ENCODE peak calls at places on chromosomes 7 and 10, in nine cellular contexts. J is breast epithelium; P is upper lobe of left lung; K is OCI-LY7; V is A549; U is CD8-positive, alpha-beta T cell; Z is fibroblast of lung; Y is mucosa of descending colon; I is right cardiac atrium. E is an unnamed sample. For H3K9me3, the result is how much of the 10 kb centered on the place peaks cover.

GRCh38 chr10:13118784-13119133 is 18.8 kb downstream of the OPTN start:
- DNase-seq in Z (no peak), Y (no peak), U (no peak), K (no peak), J (no peak), V (no peak), I (no peak), P (no peak), E (no peak)

GRCh38 chr10:23522345-23522744 is 83.5 kb downstream of the OTUD1 start:
- DNase-seq in V (no peak), J (no peak), Z (peak), U (no peak), K (no peak), I (no peak), P (no peak), Y (no peak), E (no peak)

GRCh38 chr7:137462074-137462715 is 118.7 kb upstream of the PTN start:
- DNase-seq in I (no peak), P (no peak), K (no peak), J (no peak), Y (no peak), U (no peak), V (no peak), Z (peak), E (no peak)

GRCh38 chr10:91340613-91341362 is 69.4 kb upstream of the HECTD2 start:
- DNase-seq in I (peak), P (no peak), V (no peak), Y (no peak), Z (peak), U (no peak), K (no peak), J (no peak), E (no peak)

GRCh38 chr10:21449288-21449966 is 76.1 kb downstream of the SKIDA1 start:
- DNase-seq in P (no peak), J (no peak), Y (no peak), I (no peak), Z (no peak), K (no peak), U (no peak), V (no peak), E (no peak)

GRCh38 chr10:77846718-77847311 is 79.7 kb downstream of the DLG5 start:
- DNase-seq in Y (peak), K (peak), Z (peak), J (peak), U (peak), I (peak), V (peak), P (no peak), E (peak)

GRCh38 chr10:62467509-62467908 is 93.3 kb downstream of the ZNF365 start:
- DNase-seq in I (no peak), V (no peak), P (no peak), J (no peak), K (no peak), Z (no peak), U (no peak), Y (no peak), E (no peak)

GRCh38 chr7:151672706-151673105 is 153.0 kb upstream of the RHEB start:
- DNase-seq in U (no peak), K (no peak), J (no peak), Z (peak), I (no peak), Y (no peak), P (peak), V (no peak), E (no peak)

GRCh38 chr7:24966802-24967201 is 13.2 kb downstream of the OSBPL3 start:
- DNase-seq in U (no peak), Y (no peak), V (no peak), Z (peak), P (no peak), I (no peak), K (no peak), J (no peak), E (no peak)

GRCh38 chr10:3578159-3578558 is 206.8 kb downstream of the KLF6 start:
- DNase-seq in Y (no peak), Z (no peak), U (no peak), K (no peak), I (no peak), P (no peak), J (no peak), V (no peak), E (no peak)

GRCh38 chr7:131012477-131013031 is 278.5 kb upstream of the KLF14 start:
- DNase-seq in Z (no peak), U (no peak), V (no peak), P (no peak), J (no peak), K (no peak), I (peak), Y (no peak), E (no peak)

GRCh38 chr10:5292196-5292735 is 72.5 kb upstream of the UCN3 start:
- DNase-seq in I (no peak), Y (peak), V (no peak), U (no peak), Z (no peak), J (no peak), P (no peak), K (peak), E (peak)

GRCh38 chr7:97145068-97145467 is 27.6 kb downstream of the SDHAF3 start:
- DNase-seq in K (peak), Y (no peak), I (no peak), J (no peak), U (no peak), Z (peak), V (no peak), P (no peak), E (no peak)

GRCh38 chr7:126605056-126605455 is 647.7 kb downstream of the GRM8 start:
- DNase-seq in P (no peak), I (no peak), U (no peak), J (no peak), K (no peak), Z (no peak), Y (no peak), V (no peak), E (no peak)

GRCh38 chr10:77496941-77497420 is 140.6 kb downstream of the KCNMA1 start:
- DNase-seq in U (no peak), Z (no peak), Y (no peak), K (no peak), V (no peak), J (no peak), P (no peak), I (no peak), E (no peak)

GRCh38 chr7:953547-954327 is 743 bp downstream of the ADAP1 start:
- DNase-seq in V (peak), Z (peak), J (peak), Y (peak), U (peak), K (no peak), P (peak), I (peak), E (peak)

GRCh38 chr7:139560678-139561077 is 37.2 kb downstream of the CLEC2L start:
- DNase-seq in K (no peak), P (no peak), I (peak), J (no peak), V (no peak), U (no peak), Z (no peak), Y (peak), E (no peak)

GRCh38 chr10:77873558-77874380 is 52.8 kb downstream of the DLG5 start:
- DNase-seq in Y (peak), K (peak), I (peak), J (peak), V (peak), U (peak), Z (peak), P (peak), E (no peak)

GRCh38 chr7:84125654-84126053 is 68.9 kb downstream of the SEMA3A start:
- DNase-seq in J (no peak), U (no peak), V (no peak), P (no peak), K (no peak), Y (no peak), I (no peak), Z (no peak), E (no peak)

GRCh38 chr7:20834656-20835055 is 48.0 kb upstream of the SP8 start:
- DNase-seq in P (no peak), I (no peak), Z (no peak), V (no peak), K (no peak), Y (no peak), U (no peak), J (no peak), E (no peak)

GRCh38 chr10:21285742-21286311 is 239.7 kb downstream of the SKIDA1 start:
- DNase-seq in U (no peak), P (no peak), I (no peak), V (no peak), Y (no peak), K (no peak), J (no peak), Z (no peak), E (no peak)

GRCh38 chr7:119685906-119686305 is 587.1 kb upstream of the KCND2 start:
- DNase-seq in P (no peak), I (no peak), J (no peak), V (no peak), Y (no peak), U (no peak), Z (peak), K (no peak), E (no peak)

GRCh38 chr10:100356067-100357017 is 9.3 kb downstream of the SCD start:
- DNase-seq in Y (no peak), V (no peak), J (no peak), U (no peak), I (no peak), P (no peak), Z (no peak), K (no peak), E (no peak)

GRCh38 chr7:132991615-132992587 is 90.0 kb downstream of the CHCHD3 start:
- DNase-seq in U (no peak), J (no peak), K (no peak), Y (no peak), P (no peak), Z (no peak), I (no peak), V (no peak), E (no peak)

GRCh38 chr10:117743517-117743916 is 201.0 kb downstream of the EMX2 start:
- DNase-seq in P (no peak), U (no peak), V (no peak), Z (no peak), I (no peak), Y (no peak), K (no peak), J (no peak), E (no peak)

GRCh38 chr10:50431791-50432190 is 180.5 kb upstream of the ASAH2 start:
- DNase-seq in U (no peak), Y (no peak), Z (peak), I (no peak), P (no peak), K (no peak), V (no peak), J (no peak), E (no peak)

GRCh38 chr7:148987010-148987750 is 41.1 kb downstream of the PDIA4 start:
- DNase-seq in K (peak), Y (peak), J (peak), U (peak), P (no peak), V (peak), I (peak), Z (peak), E (peak)

GRCh38 chr7:28347964-28348363 is 64.4 kb upstream of the CREB5 start:
- DNase-seq in Y (no peak), V (no peak), J (no peak), Z (peak), U (no peak), K (no peak), I (no peak), P (no peak), E (no peak)

GRCh38 chr7:28362812-28363211 is 49.5 kb upstream of the CREB5 start:
- DNase-seq in K (no peak), I (no peak), Z (no peak), Y (no peak), P (no peak), U (no peak), J (no peak), V (no peak), E (no peak)

GRCh38 chr10:97059872-97060205 is 125.9 kb downstream of the SLIT1 start:
- DNase-seq in U (no peak), J (no peak), K (no peak), V (no peak), I (no peak), P (peak), Z (no peak), Y (no peak), E (no peak)

GRCh38 chr10:80161321-80162084 is 29.0 kb downstream of the PLAC9 start:
- DNase-seq in U (no peak), J (no peak), V (no peak), K (peak), Z (no peak), Y (peak), P (peak), I (no peak), E (no peak)

GRCh38 chr10:73075829-73076228 is 20.8 kb downstream of the P4HA1 start:
- DNase-seq in K (no peak), V (no peak), I (no peak), J (no peak), Y (no peak), P (no peak), Z (no peak), U (no peak), E (no peak)

GRCh38 chr7:96344236-96344635 is 22.3 kb upstream of the SLC25A13 start:
- DNase-seq in V (no peak), I (no peak), J (no peak), K (no peak), Z (no peak), U (no peak), P (no peak), Y (no peak), E (no peak)

GRCh38 chr7:55247466-55247865 is 117.7 kb upstream of the LANCL2 start:
- DNase-seq in Z (peak), K (no peak), V (no peak), P (no peak), U (no peak), J (no peak), Y (no peak), I (no peak), E (no peak)
- H3K9me3 ChIP-seq in Z (under half), K (under half), V (under half), P (under half), U (under half), J (under half), Y (under half), I (under half), E (under half)

GRCh38 chr7:40811666-40812065 is 676.9 kb downstream of the SUGCT start:
- DNase-seq in Z (no peak), P (no peak), K (no peak), V (no peak), J (no peak), Y (no peak), I (no peak), U (no peak), E (no peak)
- H3K9me3 ChIP-seq in Z (under half), P (under half), K (under half), V (under half), J (under half), Y (under half), I (under half), U (under half), E (under half)

GRCh38 chr10:121862624-121863023 is 65.2 kb downstream of the ATE1 start:
- DNase-seq in Z (no peak), K (no peak), P (no peak), I (no peak), V (no peak), J (no peak), U (no peak), Y (no peak), E (no peak)
- H3K9me3 ChIP-seq in Z (under half), K (under half), P (under half), I (under half), V (under half), J (under half), U (under half), Y (under half), E (under half)

GRCh38 chr7:57819491-57819981 is 369.6 kb downstream of the ZNF716 start:
- DNase-seq in J (no peak), Y (no peak), U (no peak), P (peak), Z (no peak), I (peak), K (no peak), V (no peak), E (no peak)
- H3K9me3 ChIP-seq in J (under half), Y (half or more), U (under half), P (under half), Z (under half), I (under half), K (under half), V (under half), E (under half)

E was measured in T-helper 17 cell.